ENCODE peak calls at places on chromosomes 13 and 19, in seven cellular contexts. One of them, this sample, is unnamed.

GRCh38 chr19:5178841-5179625 is 161.6 kb downstream of the PTPRS start:
- DNase-seq in lower leg skin: no peak
- DNase-seq in sigmoid colon: no peak
- DNase-seq in A549: no peak
- DNase-seq in ovary: no peak
- DNase-seq in esophagus squamous epithelium: no peak
- DNase-seq in heart left ventricle: no peak
- DNase-seq in this sample: no peak

GRCh38 chr13:19772306-19772705 is 10.4 kb downstream of the PSPC1 start:
- DNase-seq in lower leg skin: peak; percentile 4
- DNase-seq in sigmoid colon: no peak
- DNase-seq in A549: no peak
- DNase-seq in ovary: no peak
- DNase-seq in esophagus squamous epithelium: no peak
- DNase-seq in heart left ventricle: no peak
- DNase-seq in this sample: no peak

GRCh38 chr13:42819712-42820111 is 38.3 kb downstream of the FAM216B start:
- DNase-seq in lower leg skin: no peak
- DNase-seq in sigmoid colon: no peak
- DNase-seq in A549: no peak
- DNase-seq in ovary: no peak
- DNase-seq in esophagus squamous epithelium: no peak
- DNase-seq in heart left ventricle: no peak
- DNase-seq in this sample: no peak

GRCh38 chr19:11984986-11985385 is 20.1 kb downstream of the ZNF763 start:
- DNase-seq in lower leg skin: no peak
- DNase-seq in sigmoid colon: no peak
- DNase-seq in A549: no peak
- DNase-seq in ovary: no peak
- DNase-seq in esophagus squamous epithelium: no peak
- DNase-seq in heart left ventricle: no peak
- DNase-seq in this sample: peak; percentile 33

GRCh38 chr19:41354343-41354974 is 737 bp upstream of the TGFB1 start:
- DNase-seq in lower leg skin: no peak
- DNase-seq in sigmoid colon: peak; percentile 74
- DNase-seq in A549: no peak
- DNase-seq in ovary: peak; percentile 42
- DNase-seq in esophagus squamous epithelium: no peak
- DNase-seq in heart left ventricle: peak; percentile 36
- DNase-seq in this sample: no peak

GRCh38 chr13:48156466-48156865 is 61.6 kb upstream of the MED4 start:
- DNase-seq in lower leg skin: no peak
- DNase-seq in sigmoid colon: no peak
- DNase-seq in A549: no peak
- DNase-seq in ovary: no peak
- DNase-seq in esophagus squamous epithelium: no peak
- DNase-seq in heart left ventricle: peak; percentile 49
- DNase-seq in this sample: peak; percentile 12

GRCh38 chr13:105074756-105075155 is 1460.7 kb downstream of the EFNB2 start:
- DNase-seq in lower leg skin: no peak
- DNase-seq in sigmoid colon: no peak
- DNase-seq in A549: no peak
- DNase-seq in ovary: no peak
- DNase-seq in esophagus squamous epithelium: no peak
- DNase-seq in heart left ventricle: no peak
- DNase-seq in this sample: no peak

GRCh38 chr13:111326621-111326965 is 6.2 kb downstream of the TEX29 start:
- DNase-seq in lower leg skin: peak; percentile 74
- DNase-seq in sigmoid colon: no peak
- DNase-seq in A549: no peak
- DNase-seq in ovary: no peak
- DNase-seq in esophagus squamous epithelium: no peak
- DNase-seq in heart left ventricle: no peak
- DNase-seq in this sample: no peak

GRCh38 chr19:5934779-5935472 is 20.9 kb downstream of the CAPS start:
- DNase-seq in lower leg skin: no peak
- DNase-seq in sigmoid colon: no peak
- DNase-seq in A549: no peak
- DNase-seq in ovary: peak; percentile 46
- DNase-seq in esophagus squamous epithelium: no peak
- DNase-seq in heart left ventricle: peak; percentile 55
- DNase-seq in this sample: no peak

GRCh38 chr19:17871878-17872250 is at the start of gene SLC5A5:
- DNase-seq in lower leg skin: no peak
- DNase-seq in sigmoid colon: no peak
- DNase-seq in A549: no peak
- DNase-seq in ovary: no peak
- DNase-seq in esophagus squamous epithelium: no peak
- DNase-seq in heart left ventricle: no peak
- DNase-seq in this sample: no peak

GRCh38 chr19:38831142-38831605 is 420 bp downstream of the ECH1 start:
- DNase-seq in lower leg skin: no peak
- DNase-seq in sigmoid colon: peak; percentile 87
- DNase-seq in A549: peak; percentile 78
- DNase-seq in ovary: peak; percentile 61
- DNase-seq in esophagus squamous epithelium: no peak
- DNase-seq in heart left ventricle: peak; percentile 85
- DNase-seq in this sample: peak; percentile 67

GRCh38 chr13:45851171-45851889 is at the start of gene SIAH3:
- DNase-seq in lower leg skin: no peak
- DNase-seq in sigmoid colon: no peak
- DNase-seq in A549: peak; percentile 2
- DNase-seq in ovary: no peak
- DNase-seq in esophagus squamous epithelium: no peak
- DNase-seq in heart left ventricle: no peak
- DNase-seq in this sample: no peak

GRCh38 chr13:38693641-38694040 is 6.8 kb downstream of the FREM2 start:
- DNase-seq in lower leg skin: no peak
- DNase-seq in sigmoid colon: no peak
- DNase-seq in A549: no peak
- DNase-seq in ovary: no peak
- DNase-seq in esophagus squamous epithelium: no peak
- DNase-seq in heart left ventricle: peak; percentile 28
- DNase-seq in this sample: no peak

GRCh38 chr13:39350461-39350881 is 252.5 kb downstream of the LHFPL6 start:
- DNase-seq in lower leg skin: no peak
- DNase-seq in sigmoid colon: no peak
- DNase-seq in A549: no peak
- DNase-seq in ovary: no peak
- DNase-seq in esophagus squamous epithelium: no peak
- DNase-seq in heart left ventricle: peak; percentile 62
- DNase-seq in this sample: no peak

GRCh38 chr13:77584111-77584510 is 48.6 kb downstream of the SCEL start:
- DNase-seq in lower leg skin: peak; percentile 88
- DNase-seq in sigmoid colon: no peak
- DNase-seq in A549: no peak
- DNase-seq in ovary: no peak
- DNase-seq in esophagus squamous epithelium: no peak
- DNase-seq in heart left ventricle: no peak
- DNase-seq in this sample: no peak

GRCh38 chr19:54521022-54521859 is 18.6 kb downstream of the LAIR2 start:
- DNase-seq in lower leg skin: no peak
- DNase-seq in sigmoid colon: no peak
- DNase-seq in A549: no peak
- DNase-seq in ovary: no peak
- DNase-seq in esophagus squamous epithelium: no peak
- DNase-seq in heart left ventricle: no peak
- DNase-seq in this sample: no peak

GRCh38 chr19:5480427-5480836 is 25.2 kb downstream of the ZNRF4 start:
- DNase-seq in lower leg skin: no peak
- DNase-seq in sigmoid colon: no peak
- DNase-seq in A549: peak; percentile 54
- DNase-seq in ovary: no peak
- DNase-seq in esophagus squamous epithelium: no peak
- DNase-seq in heart left ventricle: no peak
- DNase-seq in this sample: peak; percentile 40

GRCh38 chr13:102038787-102039186 is 363.1 kb downstream of the FGF14 start:
- DNase-seq in lower leg skin: no peak
- DNase-seq in sigmoid colon: no peak
- DNase-seq in A549: no peak
- DNase-seq in ovary: no peak
- DNase-seq in esophagus squamous epithelium: no peak
- DNase-seq in heart left ventricle: no peak
- DNase-seq in this sample: no peak

GRCh38 chr13:44470623-44471562 is 97.3 kb downstream of the SERP2 start:
- DNase-seq in lower leg skin: no peak
- DNase-seq in sigmoid colon: no peak
- DNase-seq in A549: peak; percentile 36
- DNase-seq in ovary: no peak
- DNase-seq in esophagus squamous epithelium: no peak
- DNase-seq in heart left ventricle: no peak
- DNase-seq in this sample: peak; percentile 60

GRCh38 chr19:41744850-41745249 is 10.5 kb upstream of the CEACAM6 start:
- DNase-seq in lower leg skin: no peak
- DNase-seq in sigmoid colon: no peak
- DNase-seq in A549: no peak
- DNase-seq in ovary: no peak
- DNase-seq in esophagus squamous epithelium: no peak
- DNase-seq in heart left ventricle: no peak
- DNase-seq in this sample: no peak

GRCh38 chr13:99390601-99391000 is 83.4 kb upstream of the GPR183 start:
- DNase-seq in lower leg skin: peak; percentile 71
- DNase-seq in sigmoid colon: no peak
- DNase-seq in A549: no peak
- DNase-seq in ovary: no peak
- DNase-seq in esophagus squamous epithelium: no peak
- DNase-seq in heart left ventricle: no peak
- DNase-seq in this sample: no peak

GRCh38 chr19:45151821-45152503 is 8.8 kb downstream of the NKPD1 start:
- DNase-seq in lower leg skin: no peak
- DNase-seq in sigmoid colon: no peak
- DNase-seq in A549: no peak
- DNase-seq in ovary: no peak
- DNase-seq in esophagus squamous epithelium: no peak
- DNase-seq in heart left ventricle: no peak
- DNase-seq in this sample: no peak

DNA sequence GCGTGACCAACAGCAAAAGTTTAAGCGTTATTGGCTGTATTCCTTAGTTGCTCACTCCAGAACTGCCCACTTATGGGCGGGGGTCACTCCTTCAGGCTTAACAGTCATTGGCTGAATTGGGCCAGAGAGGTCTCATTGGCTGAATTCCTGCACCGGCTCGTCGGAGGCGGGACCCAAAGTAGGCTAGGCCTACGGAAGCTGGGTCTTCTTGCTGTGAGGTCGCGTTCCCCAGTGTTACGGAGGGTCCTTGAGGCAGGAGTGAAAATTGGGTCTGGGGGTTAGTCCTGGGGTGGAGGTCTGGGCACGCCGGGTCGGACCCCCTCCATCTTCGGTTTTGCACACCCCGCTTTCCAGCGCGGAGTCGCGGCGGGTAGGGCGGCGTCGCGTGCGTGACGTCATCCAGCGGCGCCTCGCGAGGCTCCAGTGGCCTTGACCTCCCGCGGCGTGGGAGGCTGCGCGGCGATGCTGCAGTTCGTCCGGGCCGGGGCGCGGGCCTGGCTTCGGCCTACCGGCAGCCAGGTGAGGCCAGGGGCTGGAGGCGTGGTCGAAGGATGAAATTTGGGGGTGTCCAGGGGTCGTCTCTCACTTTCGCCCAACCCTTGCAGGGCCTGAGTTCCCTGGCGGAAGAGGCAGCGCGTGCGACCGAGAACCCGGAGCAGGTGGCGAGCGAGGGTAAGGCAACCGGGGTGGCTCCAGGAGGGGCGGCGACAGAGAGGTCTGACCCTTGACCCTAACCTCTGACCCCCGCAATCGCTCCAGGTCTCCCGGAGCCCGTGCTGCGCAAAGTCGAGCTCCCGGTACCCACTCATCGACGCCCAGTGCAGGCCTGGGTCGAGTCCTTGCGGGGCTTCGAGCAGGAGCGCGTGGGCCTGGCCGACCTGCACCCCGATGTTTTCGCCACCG is at the start of gene MRPL4:
- DNase-seq in lower leg skin: peak; percentile 99
- DNase-seq in sigmoid colon: peak; percentile 98
- DNase-seq in A549: peak; percentile 97
- DNase-seq in ovary: peak; percentile 97
- DNase-seq in esophagus squamous epithelium: peak; percentile 86
- DNase-seq in heart left ventricle: peak; percentile 98
- DNase-seq in this sample: peak; percentile 99
- TF ChIP-seq POLR2A in lower leg skin: no peak
- TF ChIP-seq POLR2A in sigmoid colon: no peak
- TF ChIP-seq POLR2A in A549: peak; percentile 52
- TF ChIP-seq POLR2A in ovary: no peak
- TF ChIP-seq POLR2A in esophagus squamous epithelium: peak; percentile 34
- TF ChIP-seq POLR2A in heart left ventricle: peak; percentile 77
- TF ChIP-seq POLR2A in this sample: peak; percentile 81

GRCh38 chr19:1491114-1491848 is at the start of gene REEP6:
- DNase-seq in lower leg skin: no peak
- DNase-seq in sigmoid colon: no peak
- DNase-seq in A549: no peak
- DNase-seq in ovary: no peak
- DNase-seq in esophagus squamous epithelium: no peak
- DNase-seq in heart left ventricle: no peak
- DNase-seq in this sample: no peak
- TF ChIP-seq POLR2A in lower leg skin: no peak
- TF ChIP-seq POLR2A in sigmoid colon: no peak
- TF ChIP-seq POLR2A in A549: peak; percentile 47
- TF ChIP-seq POLR2A in ovary: no peak
- TF ChIP-seq POLR2A in esophagus squamous epithelium: no peak
- TF ChIP-seq POLR2A in heart left ventricle: peak; percentile 41
- TF ChIP-seq POLR2A in this sample: peak; percentile 29

GRCh38 chr19:49422407-49423277 is 599 bp downstream of the PTH2 start:
- DNase-seq in lower leg skin: no peak
- DNase-seq in sigmoid colon: no peak
- DNase-seq in A549: peak; percentile 89
- DNase-seq in ovary: no peak
- DNase-seq in esophagus squamous epithelium: no peak
- DNase-seq in heart left ventricle: peak; percentile 57
- DNase-seq in this sample: peak; percentile 66
- TF ChIP-seq POLR2A in lower leg skin: no peak
- TF ChIP-seq POLR2A in sigmoid colon: no peak
- TF ChIP-seq POLR2A in A549: no peak
- TF ChIP-seq POLR2A in ovary: no peak
- TF ChIP-seq POLR2A in esophagus squamous epithelium: no peak
- TF ChIP-seq POLR2A in heart left ventricle: no peak
- TF ChIP-seq POLR2A in this sample: no peak

DNA sequence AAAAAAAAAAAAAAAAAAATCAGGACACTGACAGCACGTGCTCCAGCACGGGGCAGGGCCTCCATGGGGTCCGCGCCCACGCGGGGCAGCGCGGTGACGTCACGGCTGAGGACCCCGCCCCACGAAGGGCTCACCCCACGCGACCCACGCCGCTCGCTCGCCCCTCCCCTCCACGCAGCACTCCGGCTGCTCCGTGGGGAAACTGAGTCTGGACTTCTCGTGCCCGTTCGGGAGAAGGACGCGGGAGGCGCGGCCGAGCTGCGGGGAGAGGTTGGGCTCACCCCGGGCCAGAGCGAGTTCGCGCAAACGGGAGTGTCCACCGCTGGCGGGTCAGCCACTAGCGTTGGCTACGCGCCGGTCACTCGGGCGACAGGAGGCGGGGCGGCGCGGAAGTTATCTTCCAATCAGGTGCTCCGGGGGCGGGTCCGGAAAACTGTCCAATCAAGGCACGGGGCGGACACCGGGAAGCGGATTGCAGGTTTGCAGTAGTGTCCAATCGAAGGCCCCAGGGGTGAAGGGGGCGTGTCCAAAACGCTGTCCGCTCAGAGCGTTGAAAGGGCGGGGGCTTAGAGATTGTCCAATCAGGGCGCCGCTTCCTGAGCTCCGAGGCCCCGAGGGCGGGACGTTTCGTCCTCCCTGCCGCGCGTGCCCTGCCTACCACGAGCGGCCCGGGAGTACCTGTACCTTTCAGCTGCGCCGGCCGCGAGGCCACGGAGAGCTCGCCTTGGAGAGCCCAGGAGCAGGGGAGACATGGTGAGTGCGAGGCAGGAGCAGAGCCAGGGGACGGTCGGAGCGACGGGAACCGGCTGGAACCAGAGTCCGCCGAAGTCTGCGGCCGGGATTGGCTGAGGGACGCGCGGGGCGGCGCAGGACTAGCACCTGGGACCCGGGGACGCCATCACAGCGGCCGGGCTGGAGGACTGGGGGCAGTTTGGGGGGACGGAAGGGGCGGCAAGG is at the start of gene ZNF57:
- DNase-seq in lower leg skin: peak; percentile 100
- DNase-seq in sigmoid colon: peak; percentile 100
- DNase-seq in A549: peak; percentile 98
- DNase-seq in ovary: peak; percentile 100
- DNase-seq in esophagus squamous epithelium: peak; percentile 96
- DNase-seq in heart left ventricle: peak; percentile 100
- DNase-seq in this sample: peak; percentile 97
- TF ChIP-seq POLR2A in lower leg skin: no peak
- TF ChIP-seq POLR2A in sigmoid colon: peak; percentile 42
- TF ChIP-seq POLR2A in A549: peak; percentile 34
- TF ChIP-seq POLR2A in ovary: no peak
- TF ChIP-seq POLR2A in esophagus squamous epithelium: no peak
- TF ChIP-seq POLR2A in heart left ventricle: peak; percentile 59
- TF ChIP-seq POLR2A in this sample: peak; percentile 56

This sample was measured in erythroblast.